ENCODE peak calls at places on chromosomes 7 and 10, in four cellular contexts. C, I, Z and B are unnamed samples.

GRCh38 chr7:76302299-76303056 is at the start of gene HSPB1:
- DNase-seq in C (peak; percentile 85), I (peak; percentile 74), Z (peak; percentile 81), B (peak; percentile 77)

GRCh38 chr10:43689955-43690771 is 41.5 kb upstream of the ZNF32 start:
- DNase-seq in C (peak; percentile 73), I (peak; percentile 93), Z (peak; percentile 83), B (peak; percentile 91)

GRCh38 chr10:86970152-86970886 is 2.0 kb downstream of the ADIRF start:
- DNase-seq in C (peak; percentile 67), I (peak; percentile 46), Z (peak; percentile 32), B (peak; percentile 76)

GRCh38 chr10:121886997-121887622 is 40.7 kb downstream of the ATE1 start:
- DNase-seq in C (peak; percentile 73), I (peak; percentile 65), Z (peak; percentile 35), B (peak; percentile 78)

GRCh38 chr10:96321822-96322221 is 17.6 kb downstream of the DNTT start:
- DNase-seq in C (no peak), I (no peak), Z (no peak), B (no peak)

GRCh38 chr7:37449621-37450020 is 957 bp upstream of the ELMO1 start:
- DNase-seq in C (no peak), I (no peak), Z (no peak), B (no peak)

GRCh38 chr10:4677296-4678021 is 148.5 kb upstream of the AKR1E2 start:
- DNase-seq in C (peak; percentile 94), I (no peak), Z (no peak), B (no peak)

GRCh38 chr10:44857363-44858016 is 53.6 kb upstream of the TMEM72 start:
- DNase-seq in C (peak; percentile 87), I (peak; percentile 86), Z (peak; percentile 62), B (peak; percentile 87)

GRCh38 chr10:2329082-2329481 is 591.8 kb upstream of the ADARB2 start:
- DNase-seq in C (no peak), I (no peak), Z (no peak), B (no peak)

GRCh38 chr7:94654764-94655561 is 970 bp downstream of the SGCE start:
- DNase-seq in C (peak; percentile 79), I (peak; percentile 34), Z (peak; percentile 34), B (peak; percentile 28)

GRCh38 chr7:157544226-157544625 is 207.4 kb downstream of the DNAJB6 start:
- DNase-seq in C (no peak), I (no peak), Z (no peak), B (peak; percentile 6)

GRCh38 chr10:131972474-131973071 is 9.2 kb downstream of the BNIP3 start:
- DNase-seq in C (peak; percentile 56), I (no peak), Z (no peak), B (no peak)

GRCh38 chr7:128890306-128891109 is 20.0 kb downstream of the KCP start:
- DNase-seq in C (no peak), I (peak; percentile 54), Z (no peak), B (no peak)

GRCh38 chr7:129855234-129855673 is 97.5 kb downstream of the UBE2H start:
- DNase-seq in C (peak; percentile 98), I (no peak), Z (no peak), B (no peak)

GRCh38 chr7:105097619-105098018 is 83.6 kb downstream of the KMT2E start:
- DNase-seq in C (peak; percentile 90), I (no peak), Z (no peak), B (no peak)

GRCh38 chr10:48472670-48473069 is 132.2 kb downstream of the ARHGAP22 start:
- DNase-seq in C (no peak), I (no peak), Z (no peak), B (no peak)

GRCh38 chr7:93327006-93327633 is 95.0 kb downstream of the VPS50 start:
- DNase-seq in C (peak; percentile 79), I (no peak), Z (no peak), B (no peak)

GRCh38 chr10:110613996-110614495 is 30.1 kb upstream of the RBM20 start:
- DNase-seq in C (no peak), I (no peak), Z (no peak), B (no peak)

GRCh38 chr7:152313879-152314604 is 121.8 kb downstream of the KMT2C start:
- DNase-seq in C (peak; percentile 83), I (no peak), Z (no peak), B (no peak)

GRCh38 chr10:5697342-5697741 is 12.7 kb downstream of the TASOR2 start:
- DNase-seq in C (no peak), I (no peak), Z (no peak), B (no peak)

GRCh38 chr7:2066251-2066919 is 166.4 kb downstream of the MAD1L1 start:
- DNase-seq in C (no peak), I (no peak), Z (peak; percentile 77), B (peak; percentile 51)

GRCh38 chr10:89245802-89246201 is 5.8 kb downstream of the LIPA start:
- DNase-seq in C (no peak), I (no peak), Z (no peak), B (no peak)
- TF ChIP-seq CTCF in C (peak; percentile 19), I (no peak), Z (peak; percentile 50), B (no peak)

GRCh38 chr7:51175992-51176388 is 140.6 kb downstream of the COBL start:
- DNase-seq in C (no peak), I (no peak), Z (no peak), B (no peak)

GRCh38 chr7:51180092-51180491 is 136.5 kb downstream of the COBL start:
- DNase-seq in C (no peak), I (no peak), Z (no peak), B (no peak)

DNA sequence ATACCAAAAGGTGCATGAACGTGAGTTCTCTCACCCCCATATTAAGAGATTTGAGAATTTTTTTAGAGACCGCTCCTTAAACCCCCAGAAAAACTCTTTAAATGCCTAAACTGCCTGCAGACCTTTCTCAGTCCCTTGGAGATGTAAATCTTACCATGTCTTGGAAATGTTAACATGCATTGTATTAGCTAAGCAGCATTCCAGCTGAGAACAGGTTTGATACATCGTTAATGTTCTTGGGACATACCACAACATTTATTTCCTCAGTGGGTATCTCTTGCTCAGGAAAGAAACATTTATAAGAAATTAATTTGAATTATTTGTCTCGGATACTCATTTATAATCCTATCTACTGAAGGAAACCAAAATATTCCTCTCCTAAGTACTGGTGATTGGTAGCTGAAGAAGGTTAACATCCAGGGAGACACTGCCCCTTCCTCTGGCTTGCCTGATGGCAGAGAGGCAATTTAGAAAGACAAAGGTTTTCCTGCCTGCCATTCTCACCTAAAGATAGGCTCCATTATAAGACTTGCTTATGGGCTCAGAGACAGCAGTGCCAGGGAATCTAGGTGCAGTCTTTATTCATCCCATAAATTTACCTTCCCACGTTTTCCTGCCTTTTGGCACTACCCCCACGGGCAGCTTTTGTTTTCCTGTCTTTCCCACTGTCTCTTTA is 141.2 kb downstream of the COBL start:
- DNase-seq in C (no peak), I (no peak), Z (no peak), B (no peak)
- TF ChIP-seq CTCF in C (no peak), I (no peak), Z (no peak), B (no peak)

GRCh38 chr10:102917314-102917961 is 656 bp upstream of the CNNM2 start:
- DNase-seq in C (peak; percentile 53), I (peak; percentile 83), Z (peak; percentile 91), B (peak; percentile 86)
- TF ChIP-seq CTCF in C (peak; percentile 71), I (peak; percentile 97), Z (peak; percentile 99), B (peak; percentile 98)

DNA sequence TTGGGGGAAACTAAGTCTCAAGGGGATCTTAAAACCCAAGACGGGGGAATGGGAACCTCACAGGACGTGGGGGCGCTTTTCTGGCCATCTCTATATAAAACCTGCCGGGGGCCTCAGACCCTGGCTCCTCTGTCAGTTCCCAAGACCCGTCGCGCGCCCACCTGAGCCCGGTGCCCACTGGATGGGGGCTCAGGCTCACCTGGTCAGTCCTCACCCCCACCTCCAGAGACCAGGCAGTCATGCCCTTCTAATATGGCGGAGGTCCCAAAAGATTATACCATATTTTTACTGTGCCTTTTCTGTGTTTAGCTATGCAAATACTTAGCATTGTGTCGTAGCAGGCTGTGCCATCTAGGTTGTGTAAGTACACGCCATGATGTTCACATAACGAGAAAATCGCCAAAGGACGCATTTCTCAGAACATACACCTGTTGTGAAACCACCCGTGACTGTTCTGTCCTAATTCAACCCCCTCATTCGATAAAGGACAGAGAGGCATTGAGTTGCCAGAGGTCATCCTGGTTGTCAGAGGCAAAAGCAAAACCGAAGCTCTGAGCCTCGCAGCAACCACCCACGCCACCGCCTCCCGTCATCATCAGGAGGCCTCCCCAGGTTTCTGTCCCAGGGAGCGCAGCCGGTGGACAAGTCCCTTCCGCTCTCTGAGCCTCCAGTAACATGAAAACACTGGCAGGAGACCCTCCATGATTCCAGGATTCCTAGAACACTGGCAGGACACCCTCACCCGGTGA is 28.9 kb downstream of the OAT start:
- DNase-seq in C (no peak), I (no peak), Z (no peak), B (no peak)
- TF ChIP-seq CTCF in C (no peak), I (no peak), Z (peak; percentile 48), B (no peak)